ENCODE peak calls at places on chromosomes 6 and 20, in four cellular contexts. S is activated T-cell treated with anti-CD3 and anti-CD28 coated beads, Interleukin-2, amount 50 U/mL, for 72 hours; D is EL; O is pancreas. H is an unnamed sample.
A peak's percentile ranks its signal among the peaks of the same experiment; 100 is the strongest.

GRCh38 chr20:41408131-41408789 is 41.6 kb upstream of the EMILIN3 start:
- DNase-seq in S (peak; percentile 8), D (no peak), O (no peak), H (no peak)

GRCh38 chr20:41140226-41141133 is 3.1 kb downstream of the PLCG1 start:
- DNase-seq in S (peak; percentile 46), D (no peak), O (no peak), H (no peak)

GRCh38 chr6:161327360-161327953 is 53.6 kb upstream of the AGPAT4 start:
- DNase-seq in S (no peak), D (peak; percentile 13), O (no peak), H (peak; percentile 1)

GRCh38 chr20:37333848-37334318 is 12.1 kb upstream of the SRC start:
- DNase-seq in S (no peak), D (no peak), O (no peak), H (no peak)

GRCh38 chr6:125871365-125871764 is 80.6 kb downstream of the NCOA7 start:
- DNase-seq in S (no peak), D (no peak), O (no peak), H (no peak)

GRCh38 chr6:27966044-27966443 is 9.0 kb downstream of the OR2B6 start:
- DNase-seq in S (no peak), D (no peak), O (no peak), H (no peak)

GRCh38 chr20:23260181-23260840 is 90.3 kb upstream of the NXT1 start:
- DNase-seq in S (no peak), D (no peak), O (no peak), H (no peak)

GRCh38 chr6:97322226-97322625 is 39.2 kb upstream of the MMS22L start:
- DNase-seq in S (no peak), D (no peak), O (no peak), H (no peak)

GRCh38 chr6:13445744-13446115 is 41.7 kb downstream of the GFOD1 start:
- DNase-seq in S (no peak), D (no peak), O (no peak), H (no peak)

GRCh38 chr6:167294651-167295494 is 3.8 kb downstream of the UNC93A start:
- DNase-seq in S (no peak), D (no peak), O (no peak), H (no peak)

GRCh38 chr6:135258970-135259369 is 77.9 kb downstream of the MYB start:
- DNase-seq in S (no peak), D (no peak), O (no peak), H (no peak)

GRCh38 chr20:11544029-11544678 is 373.5 kb upstream of the BTBD3 start:
- DNase-seq in S (peak; percentile 4), D (peak; percentile 78), O (no peak), H (peak; percentile 69)

GRCh38 chr6:54802775-54803631 is 43.6 kb upstream of the FAM83B start:
- DNase-seq in S (no peak), D (peak; percentile 70), O (no peak), H (peak; percentile 78)

GRCh38 chr6:159992366-159992765 is 23.5 kb downstream of the IGF2R start:
- DNase-seq in S (no peak), D (no peak), O (no peak), H (no peak)

GRCh38 chr6:37731888-37732287 is 34.2 kb upstream of the MDGA1 start:
- DNase-seq in S (peak; percentile 54), D (no peak), O (no peak), H (no peak)

GRCh38 chr20:32110727-32111126 is 1.2 kb downstream of the TM9SF4 start:
- DNase-seq in S (no peak), D (no peak), O (no peak), H (no peak)

GRCh38 chr6:28838289-28838633 is 85.5 kb downstream of the TRIM27 start:
- DNase-seq in S (peak; percentile 68), D (peak; percentile 74), O (peak; percentile 30), H (peak; percentile 87)

GRCh38 chr6:32074996-32075532 is 34.1 kb downstream of the TNXB start:
- DNase-seq in S (no peak), D (peak; percentile 36), O (no peak), H (peak; percentile 45)

GRCh38 chr6:57284056-57284455 is 33.4 kb upstream of the PRIM2 start:
- DNase-seq in S (no peak), D (no peak), O (no peak), H (peak; percentile 26)

GRCh38 chr20:45419188-45420091 is 3.5 kb downstream of the PIGT start:
- DNase-seq in S (peak; percentile 30), D (peak; percentile 96), O (peak; percentile 86), H (peak; percentile 49)

GRCh38 chr20:22584630-22584921 is 204 bp upstream of the FOXA2 start:
- DNase-seq in S (no peak), D (no peak), O (peak; percentile 94), H (no peak)

GRCh38 chr20:14896569-14896968 is 559.2 kb upstream of the FLRT3 start:
- DNase-seq in S (no peak), D (no peak), O (no peak), H (no peak)

GRCh38 chr20:1965520-1966278 is 28.2 kb downstream of the PDYN start:
- DNase-seq in S (peak; percentile 84), D (peak; percentile 56), O (peak; percentile 58), H (peak; percentile 57)

GRCh38 chr20:8073024-8073832 is 53.7 kb upstream of the TMX4 start:
- DNase-seq in S (no peak), D (peak; percentile 72), O (no peak), H (peak; percentile 78)

GRCh38 chr6:35034411-35035171 is 106.5 kb downstream of the TCP11 start:
- DNase-seq in S (no peak), D (no peak), O (peak; percentile 47), H (no peak)

GRCh38 chr20:52200870-52201269 is 9.3 kb upstream of the ZFP64 start:
- DNase-seq in S (no peak), D (no peak), O (no peak), H (no peak)

GRCh38 chr6:16511723-16512584 is 249.3 kb downstream of the ATXN1 start:
- DNase-seq in S (peak; percentile 57), D (no peak), O (no peak), H (no peak)

GRCh38 chr6:33452496-33452895 is 1.9 kb upstream of the ZBTB9 start:
- DNase-seq in S (no peak), D (no peak), O (no peak), H (no peak)

GRCh38 chr6:63804381-63804956 is 168.9 kb downstream of the PHF3 start:
- DNase-seq in S (no peak), D (peak; percentile 87), O (no peak), H (peak; percentile 91)

GRCh38 chr6:38775870-38776269 is 60.8 kb downstream of the DNAH8 start:
- DNase-seq in S (no peak), D (peak; percentile 27), O (no peak), H (no peak)

GRCh38 chr20:4548552-4548951 is 173.2 kb upstream of the PRND start:
- DNase-seq in S (no peak), D (peak; percentile 19), O (no peak), H (no peak)

GRCh38 chr20:44615876-44616603 is 33.7 kb downstream of the PKIG start:
- DNase-seq in S (no peak), D (no peak), O (no peak), H (no peak)